ENCODE peak calls at places on chromosome 22, in ten cellular contexts. F, A, X, O, Y, N, E, V, U and I are unnamed samples.

GRCh38 chr22:38699784-38700183 is 959 bp downstream of the JOSD1 start:
- DNase-seq in O (peak), N (no peak), A (no peak), F (peak), E (no peak), Y (no peak), X (peak), V (peak), U (peak), I (no peak)

GRCh38 chr22:32165692-32166091 is 6.6 kb upstream of the C22orf42 start:
- DNase-seq in X (no peak), F (no peak), U (no peak), N (no peak), O (peak), E (no peak), Y (no peak), V (no peak), A (no peak), I (no peak)

GRCh38 chr22:40289991-40290459 is 56.3 kb upstream of the ADSL start:
- DNase-seq in O (no peak), V (no peak), N (no peak), X (no peak), U (no peak), F (no peak), Y (peak), E (no peak), A (no peak), I (no peak)

GRCh38 chr22:32055069-32055468 is 12.0 kb downstream of the SLC5A1 start:
- DNase-seq in U (no peak), O (no peak), Y (no peak), F (no peak), E (no peak), N (no peak), V (no peak), A (no peak), X (no peak), I (no peak)

GRCh38 chr22:49087163-49087562 is 740.5 kb downstream of the BRD1 start:
- DNase-seq in U (no peak), Y (no peak), N (no peak), O (peak), A (no peak), E (no peak), X (no peak), F (no peak), V (no peak), I (no peak)

GRCh38 chr22:37340331-37341262 is 58.3 kb downstream of the CYTH4 start:
- DNase-seq in N (no peak), A (no peak), X (no peak), E (peak), U (no peak), F (no peak), O (no peak), Y (no peak), V (no peak), I (no peak)

GRCh38 chr22:17569971-17570511 is 6.7 kb downstream of the SLC25A18 start:
- DNase-seq in X (no peak), V (no peak), A (no peak), F (peak), U (peak), N (no peak), E (no peak), Y (no peak), O (peak), I (no peak)

GRCh38 chr22:28021998-28022660 is 103.1 kb upstream of the PITPNB start:
- DNase-seq in E (no peak), N (no peak), U (no peak), O (no peak), A (no peak), V (no peak), Y (no peak), F (no peak), X (peak), I (no peak)

GRCh38 chr22:40193429-40194421 is 16.0 kb downstream of the TNRC6B start:
- DNase-seq in A (no peak), X (no peak), U (peak), E (peak), O (peak), V (no peak), Y (no peak), N (peak), F (peak), I (no peak)

GRCh38 chr22:31929126-31929928 is 15.0 kb upstream of the YWHAH start:
- DNase-seq in N (no peak), V (no peak), A (peak), F (peak), X (peak), E (no peak), U (no peak), O (peak), Y (no peak), I (no peak)

GRCh38 chr22:38832005-38832978 is 11.5 kb downstream of the NPTXR start:
- DNase-seq in E (no peak), X (no peak), V (no peak), O (no peak), A (no peak), U (no peak), F (no peak), N (no peak), Y (peak), I (no peak)

GRCh38 chr22:49728566-49729271 is 99.0 kb downstream of the BRD1 start:
- DNase-seq in E (no peak), A (no peak), F (no peak), O (no peak), N (no peak), X (no peak), Y (no peak), V (no peak), U (no peak), I (no peak)

GRCh38 chr22:25630446-25630845 is 66.0 kb downstream of the GRK3 start:
- DNase-seq in E (no peak), O (no peak), U (peak), V (no peak), X (no peak), N (no peak), F (no peak), Y (no peak), A (no peak), I (no peak)

GRCh38 chr22:28710112-28710888 is 30.7 kb upstream of the TTC28 start:
- DNase-seq in X (no peak), V (peak), O (peak), F (peak), E (no peak), Y (no peak), A (peak), U (peak), N (peak), I (peak)

GRCh38 chr22:20724676-20725454 is 49.0 kb upstream of the SERPIND1 start:
- DNase-seq in Y (no peak), N (no peak), U (no peak), E (no peak), O (no peak), V (no peak), F (no peak), X (no peak), A (no peak), I (no peak)

GRCh38 chr22:27329471-27329870 is 472.1 kb downstream of the MN1 start:
- DNase-seq in O (no peak), Y (no peak), E (peak), X (no peak), N (no peak), F (no peak), U (no peak), A (no peak), V (no peak), I (no peak)

GRCh38 chr22:38350444-38351359 is 33.5 kb upstream of the CSNK1E start:
- DNase-seq in X (no peak), A (no peak), N (no peak), O (no peak), V (no peak), U (no peak), Y (no peak), F (no peak), E (no peak), I (no peak)

GRCh38 chr22:28560005-28560742 is 119.5 kb downstream of the TTC28 start:
- DNase-seq in F (peak), A (peak), X (no peak), Y (no peak), E (no peak), U (peak), N (peak), V (peak), O (peak), I (peak)

GRCh38 chr22:25729016-25729415 is 13.0 kb upstream of the MYO18B start:
- DNase-seq in U (no peak), N (no peak), A (no peak), O (no peak), X (no peak), V (no peak), Y (no peak), E (no peak), F (no peak), I (no peak)

GRCh38 chr22:22207845-22208564 is 36.6 kb upstream of the VPREB1 start:
- DNase-seq in Y (peak), E (peak), N (peak), X (peak), O (peak), A (peak), F (peak), V (peak), U (peak), I (peak)

GRCh38 chr22:19431641-19432091 is at the start of gene HIRA:
- DNase-seq in X (peak), Y (peak), E (peak), U (peak), O (peak), A (no peak), V (peak), N (peak), F (peak), I (peak)

GRCh38 chr22:33922268-33922667 is 2.0 kb upstream of the LARGE1 start:
- DNase-seq in A (no peak), X (peak), E (peak), O (peak), V (no peak), N (no peak), F (peak), Y (no peak), U (peak), I (no peak)

GRCh38 chr22:39240841-39241631 is 3.7 kb downstream of the PDGFB start:
- DNase-seq in V (peak), N (peak), X (peak), F (no peak), O (peak), U (no peak), A (no peak), E (peak), Y (peak), I (peak)

GRCh38 chr22:45051946-45052345 is 42.1 kb upstream of the PHF21B start:
- DNase-seq in N (no peak), U (no peak), E (no peak), V (no peak), Y (no peak), F (no peak), X (no peak), O (no peak), A (no peak), I (no peak)

GRCh38 chr22:23777776-23778575 is 5.3 kb downstream of the MMP11 start:
- DNase-seq in Y (no peak), U (no peak), A (no peak), N (no peak), F (peak), V (no peak), O (no peak), E (no peak), X (no peak), I (no peak)

GRCh38 chr22:32448980-32449379 is 15.3 kb downstream of the BPIFC start:
- DNase-seq in E (no peak), N (no peak), Y (no peak), V (peak), A (no peak), F (no peak), U (no peak), O (no peak), X (no peak), I (no peak)

GRCh38 chr22:39233736-39234120 is 11.1 kb downstream of the PDGFB start:
- DNase-seq in F (no peak), N (no peak), V (no peak), U (no peak), O (no peak), X (no peak), E (peak), Y (no peak), A (no peak), I (no peak)

GRCh38 chr22:25668437-25668836 is 73.6 kb upstream of the MYO18B start:
- DNase-seq in N (peak), U (peak), V (no peak), F (peak), E (no peak), A (no peak), X (no peak), O (no peak), Y (no peak), I (no peak)

GRCh38 chr22:21984793-21985192 is 2.2 kb upstream of the TOP3B start:
- DNase-seq in A (no peak), F (peak), E (peak), O (peak), N (peak), Y (no peak), X (no peak), U (peak), V (no peak), I (no peak)

GRCh38 chr22:48845356-48845936 is 982.2 kb downstream of the BRD1 start:
- DNase-seq in O (no peak), A (no peak), Y (no peak), U (no peak), E (no peak), V (no peak), F (no peak), N (no peak), X (no peak), I (no peak)

GRCh38 chr22:49825944-49826602 is 1.6 kb downstream of the BRD1 start:
- DNase-seq in U (peak), E (no peak), A (no peak), V (peak), N (peak), F (peak), O (peak), X (peak), Y (peak), I (no peak)

GRCh38 chr22:29129644-29130201 is 56.9 kb downstream of the KREMEN1 start:
- DNase-seq in E (no peak), O (no peak), A (no peak), N (no peak), V (no peak), F (no peak), Y (no peak), U (no peak), X (no peak), I (no peak)

GRCh38 chr22:19289475-19290161 is 1.9 kb downstream of the CLTCL1 start:
- DNase-seq in X (no peak), F (peak), U (peak), V (no peak), E (no peak), O (peak), A (peak), N (no peak), Y (no peak), I (no peak)

GRCh38 chr22:45296628-45297297 is 12.0 kb downstream of the UPK3A start:
- DNase-seq in F (no peak), V (no peak), Y (no peak), E (no peak), X (no peak), U (no peak), O (no peak), A (no peak), N (no peak), I (no peak)

GRCh38 chr22:18095101-18095805 is 15.4 kb upstream of the TUBA8 start:
- DNase-seq in X (no peak), A (no peak), F (peak), N (peak), O (no peak), V (no peak), E (no peak), U (no peak), Y (no peak), I (no peak)

GRCh38 chr22:41746563-41747400 is 47.5 kb downstream of the MEI1 start:
- DNase-seq in F (peak), A (peak), O (peak), U (peak), N (peak), Y (peak), X (peak), E (peak), V (peak), I (peak)
- TF ChIP-seq CTCF in F (peak), A (peak), O (peak), U (peak), N (peak), Y (peak), X (peak), E (peak), V (peak), I (peak)

GRCh38 chr22:47401592-47401898 is 639.1 kb downstream of the TBC1D22A start:
- DNase-seq in N (no peak), U (no peak), O (no peak), E (no peak), F (no peak), X (no peak), A (no peak), V (no peak), Y (no peak), I (no peak)
- H3K27ac ChIP-seq in N (no peak), U (no peak), O (no peak), E (no peak), F (no peak), X (no peak), A (no peak), V (no peak), Y (no peak), I (no peak)

DNA sequence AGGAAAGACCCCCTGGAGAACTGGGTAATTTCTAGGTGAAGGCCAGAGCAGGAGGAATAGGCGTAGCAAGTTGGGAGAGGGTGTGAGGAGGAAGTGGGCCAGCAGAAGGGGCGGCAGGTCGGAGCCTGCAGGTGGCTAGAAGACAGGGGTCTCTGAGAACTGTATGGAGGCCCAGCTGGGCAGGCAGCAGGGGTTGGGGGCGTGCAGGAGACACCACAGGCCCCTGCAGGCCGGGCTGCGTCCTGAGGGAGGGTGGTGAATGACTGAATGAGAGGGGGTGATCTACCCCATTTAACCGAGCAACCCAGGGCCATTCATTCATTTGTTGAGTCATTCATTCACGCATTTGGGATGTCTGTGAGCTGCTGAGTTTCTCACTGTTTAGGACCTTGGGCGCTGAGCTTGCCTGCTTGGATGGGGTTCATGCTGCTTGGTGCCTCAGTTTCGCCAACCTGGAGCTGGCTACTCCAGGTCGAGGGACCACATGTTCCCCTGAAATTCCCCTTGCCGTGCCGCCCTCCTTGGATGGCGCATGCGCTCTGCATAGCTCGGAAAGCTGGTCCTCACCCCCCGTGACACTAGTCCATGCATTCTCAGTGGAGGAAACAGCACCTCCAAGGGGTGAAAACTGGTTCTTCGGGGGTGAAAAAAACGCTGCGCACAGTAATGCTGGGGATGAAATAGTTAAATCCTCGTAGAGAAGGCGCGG is 15.6 kb downstream of the MPPED1 start:
- DNase-seq in F (no peak), U (no peak), O (no peak), N (no peak), A (no peak), Y (peak), V (no peak), E (no peak), X (no peak), I (no peak)
- TF ChIP-seq CTCF in F (no peak), U (no peak), O (no peak), N (no peak), A (no peak), Y (no peak), V (no peak), E (peak), X (no peak), I (no peak)

GRCh38 chr22:30306629-30307016 is 17.3 kb upstream of the CASTOR1 start:
- DNase-seq in F (no peak), N (no peak), O (no peak), U (no peak), A (no peak), Y (no peak), V (no peak), X (no peak), E (no peak), I (no peak)

GRCh38 chr22:30305906-30306628 is 16.8 kb upstream of the CASTOR1 start:
- DNase-seq in X (peak), Y (no peak), O (no peak), E (no peak), A (no peak), U (no peak), V (peak), N (no peak), F (no peak), I (no peak)

GRCh38 chr22:30305519-30305905 is 16.2 kb upstream of the CASTOR1 start:
- DNase-seq in O (no peak), V (no peak), U (peak), N (no peak), E (no peak), Y (no peak), F (no peak), A (no peak), X (peak), I (no peak)

GRCh38 chr22:30302810-30303138 is 13.5 kb upstream of the CASTOR1 start:
- DNase-seq in E (no peak), V (no peak), O (no peak), U (no peak), Y (no peak), A (no peak), F (no peak), N (no peak), X (no peak), I (no peak)

DNA sequence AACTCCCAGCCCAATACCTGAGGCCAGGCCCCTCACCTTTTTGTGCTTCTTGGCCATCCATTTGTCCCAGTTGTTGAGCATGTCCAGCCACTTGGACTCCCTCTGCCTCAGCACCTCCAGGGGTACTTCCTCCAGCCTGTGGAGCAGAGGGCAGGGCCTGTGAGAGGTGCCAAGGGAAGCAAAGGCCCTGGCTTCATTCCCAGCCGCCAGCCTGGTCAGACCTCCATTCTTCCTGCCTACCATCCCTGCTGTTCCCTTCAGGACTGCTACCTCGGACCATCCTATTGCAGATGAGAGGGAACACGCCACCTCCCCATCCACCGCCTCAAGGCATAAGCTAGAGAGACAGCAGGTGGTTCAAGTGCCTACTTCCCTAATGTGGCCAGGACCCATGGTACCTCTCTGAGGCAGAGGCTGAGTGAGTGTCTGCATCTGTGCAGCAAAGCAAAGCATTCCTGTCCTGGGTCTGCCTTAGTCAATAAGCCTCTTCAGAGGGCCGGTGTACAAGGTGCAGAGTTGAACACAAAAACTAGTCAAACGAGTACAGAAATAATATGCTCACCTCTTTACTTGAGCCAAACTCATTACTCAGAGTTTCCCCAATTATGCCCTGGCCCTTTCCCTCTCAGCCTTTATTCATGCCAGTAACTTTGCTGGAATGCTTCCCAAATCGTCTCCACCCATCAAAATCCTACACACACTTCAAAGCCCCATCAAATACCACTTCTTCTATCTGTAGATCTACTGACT is 15.4 kb upstream of the CASTOR1 start:
- DNase-seq in X (no peak), F (no peak), A (no peak), Y (no peak), O (no peak), N (no peak), E (no peak), V (peak), U (no peak), I (peak)
- H3K27ac ChIP-seq in X (peak), F (no peak), A (no peak), Y (peak), O (peak), N (no peak), E (no peak), V (peak), U (no peak), I (peak)

GRCh38 chr22:35037089-35037488 is 28.9 kb upstream of the ISX start:
- DNase-seq in X (no peak), U (no peak), F (no peak), V (no peak), A (no peak), Y (no peak), E (peak), N (no peak), O (no peak), I (no peak)
- TF ChIP-seq CTCF in X (no peak), U (no peak), F (no peak), V (peak), A (no peak), Y (no peak), E (peak), N (peak), O (peak), I (no peak)

GRCh38 chr22:42797021-42797420 is 60.1 kb downstream of the ARFGAP3 start:
- DNase-seq in F (peak), O (no peak), U (peak), N (no peak), E (no peak), X (no peak), A (no peak), V (no peak), Y (no peak), I (no peak)
- H3K27ac ChIP-seq in F (no peak), O (no peak), U (no peak), N (no peak), E (no peak), X (no peak), A (no peak), V (no peak), Y (peak), I (peak)